ENCODE peak calls at places on chromosomes 3 and 15, in eight cellular contexts. J, F, D, H, E, I, A and N are unnamed samples.

GRCh38 chr3:153111056-153111455 is 51.0 kb upstream of the RAP2B start:
- DNase-seq in J (no peak), I (no peak), H (no peak), F (no peak), E (no peak), A (no peak), D (no peak), N (no peak)

GRCh38 chr15:95922431-95922830 is 408.1 kb upstream of the NR2F2 start:
- DNase-seq in D (peak; percentile 6), H (peak; percentile 2), F (no peak), E (no peak), J (no peak), A (no peak), I (peak; percentile 58), N (no peak)

GRCh38 chr15:51497806-51498205 is 124.8 kb downstream of the DMXL2 start:
- DNase-seq in I (no peak), A (no peak), D (no peak), H (no peak), E (no peak), J (no peak), F (no peak), N (no peak)

GRCh38 chr3:43995078-43995928 is 246.4 kb upstream of the TOPAZ1 start:
- DNase-seq in J (no peak), D (peak; percentile 44), I (no peak), F (peak; percentile 11), E (no peak), A (no peak), H (peak; percentile 38), N (no peak)

GRCh38 chr3:62135731-62136130 is 237.6 kb downstream of the FEZF2 start:
- DNase-seq in J (no peak), H (no peak), E (no peak), I (no peak), D (no peak), F (no peak), A (no peak), N (no peak)

GRCh38 chr3:61417352-61417751 is 144.0 kb upstream of the PTPRG start:
- DNase-seq in J (no peak), F (peak; percentile 62), E (no peak), D (peak; percentile 75), A (peak; percentile 64), I (no peak), H (no peak), N (no peak)

GRCh38 chr3:122858373-122858772 is 63.5 kb downstream of the SLC49A4 start:
- DNase-seq in E (no peak), H (peak; percentile 2), F (peak; percentile 65), J (no peak), I (peak; percentile 29), D (peak; percentile 37), A (peak; percentile 38), N (peak; percentile 41)

GRCh38 chr3:113285741-113286140 is 74.4 kb downstream of the BOC start:
- DNase-seq in J (no peak), F (no peak), A (no peak), H (no peak), E (no peak), I (no peak), D (no peak), N (no peak)

GRCh38 chr3:30370681-30371271 is 235.6 kb upstream of the TGFBR2 start:
- DNase-seq in E (no peak), D (no peak), J (no peak), I (no peak), H (no peak), F (peak; percentile 69), A (no peak), N (no peak)

GRCh38 chr3:123303976-123304560 is 102.3 kb downstream of the SEC22A start:
- DNase-seq in H (no peak), I (no peak), J (no peak), E (no peak), F (no peak), A (no peak), D (no peak), N (no peak)

GRCh38 chr3:39494781-39495180 is 27.3 kb downstream of the MOBP start:
- DNase-seq in D (no peak), H (peak; percentile 8), E (no peak), J (no peak), A (no peak), I (no peak), F (no peak), N (no peak)

GRCh38 chr3:104885214-104885814 is 481.4 kb upstream of the ALCAM start:
- DNase-seq in J (no peak), D (no peak), A (no peak), H (no peak), I (no peak), F (no peak), E (no peak), N (no peak)

GRCh38 chr15:28125673-28126651 is 26.8 kb upstream of the OCA2 start:
- DNase-seq in E (no peak), A (peak; percentile 44), J (no peak), F (peak; percentile 72), H (peak; percentile 14), I (peak; percentile 54), D (peak; percentile 60), N (peak; percentile 50)

GRCh38 chr15:96626936-96627577 is 296.6 kb downstream of the NR2F2 start:
- DNase-seq in F (peak; percentile 2), I (no peak), H (no peak), D (no peak), E (no peak), A (no peak), J (no peak), N (no peak)

GRCh38 chr3:39107056-39107873 is at the start of the genes GORASP1 and TTC21A:
- DNase-seq in F (peak; percentile 91), D (peak; percentile 84), I (peak; percentile 81), H (peak; percentile 77), E (peak; percentile 87), A (peak; percentile 78), J (peak; percentile 37), N (peak; percentile 84)

GRCh38 chr3:72380711-72381508 is 467.3 kb downstream of the SHQ1 start:
- DNase-seq in F (no peak), I (no peak), H (no peak), D (no peak), J (no peak), A (no peak), E (no peak), N (no peak)

GRCh38 chr3:88230638-88231037 is 80.9 kb downstream of the C3orf38 start:
- DNase-seq in D (no peak), I (no peak), E (no peak), A (no peak), F (no peak), J (no peak), H (no peak), N (no peak)

GRCh38 chr15:89002281-89002761 is 85.9 kb upstream of the ABHD2 start:
- DNase-seq in A (peak; percentile 27), F (peak; percentile 76), J (no peak), I (peak; percentile 82), D (peak; percentile 14), H (peak; percentile 71), E (peak; percentile 17), N (peak; percentile 14)

GRCh38 chr15:29139072-29139471 is 130.6 kb downstream of the NSMCE3 start:
- DNase-seq in J (no peak), D (no peak), A (no peak), F (no peak), H (no peak), I (no peak), E (no peak), N (no peak)

GRCh38 chr15:100988874-100989273 is 69.7 kb downstream of the LRRK1 start:
- DNase-seq in I (no peak), D (no peak), F (no peak), E (no peak), H (no peak), A (no peak), J (no peak), N (no peak)